ENCODE peak calls at places on chromosome 11, in eight cellular contexts. H, N, P, K, U, Q, T and D are unnamed samples.

GRCh38 chr11:23313001-23313400 is 452.7 kb upstream of the CCDC179 start:
- DNase-seq in H (no peak), N (no peak), P (no peak), K (no peak), U (no peak), Q (no peak), T (no peak), D (no peak)

GRCh38 chr11:120125005-120125404 is 12.9 kb downstream of the TRIM29 start:
- DNase-seq in H (no peak), N (no peak), P (no peak), K (no peak), U (no peak), Q (peak), T (no peak), D (no peak)

GRCh38 chr11:61173456-61173855 is 12.2 kb upstream of the VPS37C start:
- DNase-seq in H (no peak), N (no peak), P (no peak), K (no peak), U (no peak), Q (peak), T (no peak), D (peak)

GRCh38 chr11:71341596-71341995 is 89.2 kb upstream of the SHANK2 start:
- DNase-seq in H (no peak), N (no peak), P (no peak), K (no peak), U (no peak), Q (no peak), T (no peak), D (no peak)

GRCh38 chr11:575324-575995 is 810 bp upstream of the PHRF1 start:
- DNase-seq in H (peak), N (no peak), P (no peak), K (no peak), U (no peak), Q (peak), T (no peak), D (peak)

GRCh38 chr11:35200811-35201341 is 61.9 kb downstream of the CD44 start:
- DNase-seq in H (no peak), N (no peak), P (no peak), K (no peak), U (no peak), Q (no peak), T (no peak), D (no peak)

GRCh38 chr11:129323896-129324522 is 51.6 kb upstream of the BARX2 start:
- DNase-seq in H (peak), N (no peak), P (peak), K (no peak), U (no peak), Q (no peak), T (no peak), D (peak)

GRCh38 chr11:121435132-121435531 is 17.0 kb upstream of the SORL1 start:
- DNase-seq in H (no peak), N (no peak), P (no peak), K (no peak), U (no peak), Q (no peak), T (no peak), D (no peak)

GRCh38 chr11:119532551-119532950 is 109.6 kb upstream of the THY1 start:
- DNase-seq in H (no peak), N (no peak), P (no peak), K (no peak), U (peak), Q (no peak), T (no peak), D (no peak)